ENCODE peak calls at places on chromosomes 11 and 22, in four cellular contexts. Z is HL-60, W is K562, B is GM12878. L is an unnamed sample.

GRCh38 chr11:90594658-90595057 is 371.8 kb upstream of the CHORDC1 start:
- DNase-seq in Z (no peak), W (no peak), B (no peak), L (no peak)

GRCh38 chr11:95282337-95282751 is 51.3 kb upstream of the SESN3 start:
- DNase-seq in Z (peak; percentile 49), W (no peak), B (no peak), L (no peak)

GRCh38 chr11:58285483-58286040 is 17.5 kb upstream of the OR10W1 start:
- DNase-seq in Z (no peak), W (no peak), B (no peak), L (no peak)

GRCh38 chr22:29710922-29711593 is 8.7 kb upstream of the CABP7 start:
- DNase-seq in Z (no peak), W (no peak), B (no peak), L (no peak)

GRCh38 chr11:14336507-14337503 is 22.2 kb downstream of the RRAS2 start:
- DNase-seq in Z (no peak), W (peak; percentile 23), B (no peak), L (no peak)

GRCh38 chr11:70952171-70952570 is 300.2 kb downstream of the SHANK2 start:
- DNase-seq in Z (no peak), W (no peak), B (no peak), L (no peak)

GRCh38 chr11:130522284-130522961 is 74.0 kb downstream of the ADAMTS15 start:
- DNase-seq in Z (no peak), W (peak; percentile 79), B (no peak), L (no peak)

GRCh38 chr11:125515102-125515439 is 19.0 kb upstream of the FEZ1 start:
- DNase-seq in Z (no peak), W (no peak), B (no peak), L (no peak)

GRCh38 chr11:2804701-2805387 is 80.7 kb downstream of the CDKN1C start:
- DNase-seq in Z (no peak), W (no peak), B (no peak), L (no peak)

GRCh38 chr22:30351226-30351625 is 5.5 kb downstream of the SF3A1 start:
- DNase-seq in Z (no peak), W (no peak), B (no peak), L (no peak)

GRCh38 chr11:67564230-67564629 is 19.4 kb upstream of the GSTP1 start:
- DNase-seq in Z (no peak), W (no peak), B (no peak), L (no peak)

GRCh38 chr11:68657021-68657780 is 27.1 kb upstream of the GAL start:
- DNase-seq in Z (no peak), W (no peak), B (no peak), L (no peak)

GRCh38 chr11:10488121-10488580 is 33.1 kb downstream of the AMPD3 start:
- DNase-seq in Z (no peak), W (no peak), B (no peak), L (no peak)

GRCh38 chr22:37604875-37605274 is 3.8 kb upstream of the GGA1 start:
- DNase-seq in Z (no peak), W (no peak), B (no peak), L (no peak)

GRCh38 chr11:90874281-90874680 is 651.4 kb upstream of the CHORDC1 start:
- DNase-seq in Z (no peak), W (no peak), B (no peak), L (no peak)

GRCh38 chr11:128552783-128553661 is 34.3 kb downstream of the ETS1 start:
- DNase-seq in Z (peak; percentile 54), W (no peak), B (peak; percentile 95), L (peak; percentile 60)

GRCh38 chr22:44245438-44245837 is 64.7 kb downstream of the PARVG start:
- DNase-seq in Z (no peak), W (no peak), B (no peak), L (no peak)

GRCh38 chr11:70064726-70065317 is 13.3 kb upstream of the ANO1 start:
- DNase-seq in Z (no peak), W (no peak), B (no peak), L (no peak)

GRCh38 chr11:66007201-66007634 is 4.6 kb upstream of the CST6 start:
- DNase-seq in Z (no peak), W (no peak), B (no peak), L (no peak)

GRCh38 chr11:133425992-133426391 is 106.3 kb downstream of the OPCML start:
- DNase-seq in Z (no peak), W (no peak), B (no peak), L (no peak)

GRCh38 chr22:41415554-41415953 is 31.0 kb downstream of the TOB2 start:
- DNase-seq in Z (no peak), W (no peak), B (no peak), L (no peak)

GRCh38 chr22:44815099-44816070 is 63.0 kb downstream of the ARHGAP8 start:
- DNase-seq in Z (no peak), W (no peak), B (no peak), L (no peak)

GRCh38 chr11:97743205-97743742 is 1277.5 kb upstream of the CNTN5 start:
- DNase-seq in Z (no peak), W (no peak), B (peak; percentile 13), L (no peak)

GRCh38 chr11:111815489-111815888 is 49.3 kb upstream of the PPP2R1B start:
- DNase-seq in Z (no peak), W (no peak), B (no peak), L (no peak)

GRCh38 chr22:19984851-19985811 is 31.5 kb downstream of the ARVCF start:
- DNase-seq in Z (no peak), W (no peak), B (no peak), L (no peak)

GRCh38 chr11:113593698-113594308 is 112.3 kb downstream of the TMPRSS5 start:
- DNase-seq in Z (no peak), W (peak; percentile 22), B (peak; percentile 25), L (no peak)

GRCh38 chr22:27213291-27213690 is 555.9 kb downstream of the MIAT start:
- DNase-seq in Z (no peak), W (no peak), B (no peak), L (no peak)

GRCh38 chr11:66966351-66966750 is 8.2 kb upstream of the PC start:
- DNase-seq in Z (no peak), W (no peak), B (no peak), L (no peak)

GRCh38 chr11:100808904-100809491 is 121.9 kb downstream of the ARHGAP42 start:
- DNase-seq in Z (no peak), W (peak; percentile 34), B (no peak), L (no peak)

GRCh38 chr11:8292351-8292750 is 28.7 kb upstream of the LMO1 start:
- DNase-seq in Z (no peak), W (no peak), B (no peak), L (no peak)

GRCh38 chr11:71156301-71156700 is 96.1 kb downstream of the SHANK2 start:
- DNase-seq in Z (no peak), W (no peak), B (no peak), L (no peak)

DNA sequence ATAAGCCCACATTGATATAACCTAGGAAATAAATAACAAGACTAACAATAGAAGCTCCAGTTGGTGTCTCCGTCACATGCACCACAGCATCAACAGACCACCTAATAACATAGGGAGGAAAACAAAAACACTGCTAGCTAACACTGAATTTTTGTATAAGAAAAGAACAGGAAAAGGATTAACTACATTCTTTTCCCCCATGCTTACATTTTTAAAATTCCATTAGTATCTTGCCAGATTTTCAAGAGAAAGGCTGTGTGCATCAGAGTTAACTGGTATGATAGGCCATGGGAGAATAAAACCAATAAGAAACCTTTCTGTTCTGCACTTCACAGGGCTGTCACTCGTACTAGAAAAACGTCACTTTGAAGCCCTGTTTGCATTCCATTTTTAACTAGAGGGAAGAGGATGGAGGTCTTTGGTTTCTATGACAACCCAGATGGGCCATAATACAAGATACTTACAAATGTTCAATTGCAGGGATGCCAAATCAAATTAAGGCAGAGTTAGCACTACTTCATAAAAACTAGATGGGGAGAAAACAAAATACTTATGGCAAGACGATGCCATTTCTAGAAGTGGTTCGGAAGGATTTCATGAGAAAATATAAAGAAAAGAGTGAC is 79.1 kb downstream of the LARGE2 start:
- DNase-seq in Z (no peak), W (no peak), B (no peak), L (no peak)
- TF ChIP-seq SPI1 in Z (no peak), W (no peak), B (no peak), L (no peak)

DNA sequence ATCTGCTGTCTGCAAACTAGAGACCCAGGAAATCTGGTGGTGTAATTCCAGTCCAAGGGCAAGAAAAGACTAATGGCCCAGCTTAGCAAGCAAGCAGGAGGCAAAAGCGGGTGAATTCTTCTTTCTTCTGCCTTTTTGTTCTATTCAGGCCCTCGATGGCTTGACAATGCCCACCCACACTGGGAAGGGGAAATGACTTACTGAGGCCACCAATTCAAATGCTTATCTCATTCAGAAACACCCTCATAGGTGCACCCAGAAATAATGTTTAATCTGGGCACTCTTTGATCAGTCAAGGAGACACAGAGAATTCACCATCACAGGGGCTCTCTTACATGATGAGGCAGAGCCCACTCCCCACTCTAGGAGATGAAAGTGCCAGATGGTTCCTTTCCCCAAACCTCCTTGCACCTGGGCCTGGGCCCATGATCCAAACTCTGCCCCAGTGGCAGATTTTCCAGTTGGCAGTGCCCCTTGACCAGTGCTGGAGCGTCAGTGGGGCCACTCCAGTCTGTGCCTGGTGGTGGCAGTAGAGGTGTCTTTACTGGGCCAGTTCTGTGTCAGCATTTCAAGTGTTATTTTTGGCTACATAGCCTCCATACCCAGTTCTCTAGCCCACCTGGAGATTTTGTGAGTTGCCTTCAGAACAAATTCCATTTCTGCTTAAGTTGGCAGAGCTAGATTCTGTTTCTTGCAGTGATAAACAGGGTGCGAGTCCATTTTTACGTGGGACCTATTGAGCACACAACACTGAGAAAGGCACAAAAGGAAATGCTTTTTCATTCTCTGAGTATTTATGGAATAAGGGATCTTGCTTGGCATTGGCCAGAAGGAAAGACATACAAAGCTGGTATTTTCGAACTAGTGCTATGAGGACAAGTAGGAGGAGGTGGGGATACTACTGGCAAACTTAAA is 7.5 kb downstream of the ELMOD1 start:
- DNase-seq in Z (no peak), W (no peak), B (no peak), L (no peak)
- TF ChIP-seq SPI1 in Z (no peak), W (no peak), B (no peak), L (no peak)

GRCh38 chr11:75467881-75468280 is 34.9 kb upstream of the KLHL35 start:
- DNase-seq in Z (no peak), W (no peak), B (no peak), L (no peak)
- TF ChIP-seq SPI1 in Z (no peak), W (no peak), B (no peak), L (no peak)

GRCh38 chr22:22182218-22182989 is 62.2 kb upstream of the VPREB1 start:
- DNase-seq in Z (no peak), W (no peak), B (no peak), L (no peak)

GRCh38 chr22:22185217-22185616 is 59.4 kb upstream of the VPREB1 start:
- DNase-seq in Z (no peak), W (no peak), B (no peak), L (no peak)

GRCh38 chr22:22185844-22186499 is 58.6 kb upstream of the VPREB1 start:
- DNase-seq in Z (no peak), W (no peak), B (no peak), L (no peak)

GRCh38 chr22:22182990-22183264 is 61.7 kb upstream of the VPREB1 start:
- DNase-seq in Z (no peak), W (no peak), B (no peak), L (no peak)

DNA sequence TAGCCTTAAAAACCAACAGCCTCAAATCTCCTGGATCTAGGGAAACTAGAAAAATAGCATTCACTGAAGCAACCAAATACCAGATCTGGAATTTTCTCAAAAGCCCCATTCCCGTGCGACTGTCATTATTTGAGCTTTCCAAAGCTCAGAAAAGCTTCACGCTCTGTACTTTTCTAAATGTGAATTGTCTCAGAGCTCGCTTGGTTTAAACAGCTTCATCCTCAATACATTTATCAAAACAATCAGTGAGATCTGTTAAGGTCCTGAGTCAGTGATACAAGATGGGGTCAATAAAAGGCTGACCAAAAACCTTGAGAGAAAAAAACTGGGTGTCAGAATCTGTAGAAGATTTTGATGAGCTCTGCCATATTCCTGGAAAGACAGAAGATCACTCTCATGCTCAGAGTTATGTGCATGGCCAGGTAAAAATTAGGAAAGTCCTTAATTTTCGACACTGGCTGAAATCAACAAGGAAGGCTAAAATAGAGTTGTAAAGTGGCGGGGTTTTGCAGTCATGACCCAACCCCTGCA is 60.2 kb upstream of the VPREB1 start:
- DNase-seq in Z (no peak), W (no peak), B (no peak), L (no peak)
- TF ChIP-seq SPI1 in Z (no peak), W (no peak), B (no peak), L (no peak)